ENCODE peak calls at places on chromosomes 11 and 22, in five cellular contexts. One of them, this sample, is unnamed. For H3K27me3, the result is how much of the 10 kb centered on the place peaks cover.

GRCh38 chr11:45984192-45984591 is 61.7 kb downstream of the LARGE2 start:
- DNase-seq in AG04450: no peak
- DNase-seq in BJ: no peak
- DNase-seq in neural progenitor cell: no peak
- DNase-seq in brain microvascular endothelial cell: no peak
- DNase-seq in this sample: no peak

GRCh38 chr11:31509017-31509411 is 408 bp downstream of the IMMP1L start:
- DNase-seq in AG04450: no peak
- DNase-seq in BJ: no peak
- DNase-seq in neural progenitor cell: peak
- DNase-seq in brain microvascular endothelial cell: no peak
- DNase-seq in this sample: no peak

GRCh38 chr22:36055376-36056310 is 27.0 kb upstream of the RBFOX2 start:
- DNase-seq in AG04450: no peak
- DNase-seq in BJ: no peak
- DNase-seq in neural progenitor cell: no peak
- DNase-seq in brain microvascular endothelial cell: peak
- DNase-seq in this sample: no peak

GRCh38 chr11:12569499-12570040 is 104.7 kb upstream of the TEAD1 start:
- DNase-seq in AG04450: no peak
- DNase-seq in BJ: no peak
- DNase-seq in neural progenitor cell: no peak
- DNase-seq in brain microvascular endothelial cell: no peak
- DNase-seq in this sample: no peak

GRCh38 chr11:61869636-61870428 is 21.5 kb downstream of the FADS3 start:
- DNase-seq in AG04450: no peak
- DNase-seq in BJ: no peak
- DNase-seq in neural progenitor cell: peak
- DNase-seq in brain microvascular endothelial cell: no peak
- DNase-seq in this sample: no peak

GRCh38 chr11:64742087-64742939 is 1.6 kb downstream of the RASGRP2 start:
- DNase-seq in AG04450: no peak
- DNase-seq in BJ: no peak
- DNase-seq in neural progenitor cell: peak
- DNase-seq in brain microvascular endothelial cell: no peak
- DNase-seq in this sample: no peak

GRCh38 chr11:112797653-112798293 is 163.4 kb upstream of the NCAM1 start:
- DNase-seq in AG04450: no peak
- DNase-seq in BJ: no peak
- DNase-seq in neural progenitor cell: peak
- DNase-seq in brain microvascular endothelial cell: peak
- DNase-seq in this sample: no peak

GRCh38 chr11:95487391-95487790 is 256.4 kb upstream of the SESN3 start:
- DNase-seq in AG04450: no peak
- DNase-seq in BJ: no peak
- DNase-seq in neural progenitor cell: no peak
- DNase-seq in brain microvascular endothelial cell: no peak
- DNase-seq in this sample: peak

GRCh38 chr11:18608373-18608772 is 8.8 kb downstream of the MISFA start:
- DNase-seq in AG04450: no peak
- DNase-seq in BJ: no peak
- DNase-seq in neural progenitor cell: no peak
- DNase-seq in brain microvascular endothelial cell: no peak
- DNase-seq in this sample: no peak

GRCh38 chr11:118321386-118322082 is 17.0 kb downstream of the CD3E start:
- DNase-seq in AG04450: no peak
- DNase-seq in BJ: no peak
- DNase-seq in neural progenitor cell: no peak
- DNase-seq in brain microvascular endothelial cell: no peak
- DNase-seq in this sample: no peak

GRCh38 chr22:38214248-38215056 is 12.7 kb downstream of the MAFF start:
- DNase-seq in AG04450: no peak
- DNase-seq in BJ: no peak
- DNase-seq in neural progenitor cell: peak
- DNase-seq in brain microvascular endothelial cell: no peak
- DNase-seq in this sample: no peak

GRCh38 chr11:3834349-3835099 is 6.2 kb downstream of the RHOG start:
- DNase-seq in AG04450: no peak
- DNase-seq in BJ: no peak
- DNase-seq in neural progenitor cell: no peak
- DNase-seq in brain microvascular endothelial cell: no peak
- DNase-seq in this sample: no peak

GRCh38 chr11:8263109-8263768 is 439 bp downstream of the LMO1 start:
- DNase-seq in AG04450: no peak
- DNase-seq in BJ: no peak
- DNase-seq in neural progenitor cell: peak
- DNase-seq in brain microvascular endothelial cell: peak
- DNase-seq in this sample: no peak

GRCh38 chr22:44719586-44720368 is 17.8 kb downstream of the PRR5 start:
- DNase-seq in AG04450: no peak
- DNase-seq in BJ: no peak
- DNase-seq in neural progenitor cell: no peak
- DNase-seq in brain microvascular endothelial cell: no peak
- DNase-seq in this sample: no peak

GRCh38 chr22:35459423-35459894 is 59.5 kb downstream of the MCM5 start:
- DNase-seq in AG04450: no peak
- DNase-seq in BJ: no peak
- DNase-seq in neural progenitor cell: no peak
- DNase-seq in brain microvascular endothelial cell: no peak
- DNase-seq in this sample: no peak

GRCh38 chr11:65224939-65225283 is 36.9 kb upstream of the POLA2 start:
- DNase-seq in AG04450: peak
- DNase-seq in BJ: peak
- DNase-seq in neural progenitor cell: peak
- DNase-seq in brain microvascular endothelial cell: peak
- DNase-seq in this sample: peak

GRCh38 chr22:42270178-42270511 is 308 bp downstream of the TCF20 start:
- DNase-seq in AG04450: no peak
- DNase-seq in BJ: no peak
- DNase-seq in neural progenitor cell: no peak
- DNase-seq in brain microvascular endothelial cell: no peak
- DNase-seq in this sample: no peak

GRCh38 chr11:106137061-106137460 is 59.6 kb downstream of the AASDHPPT start:
- DNase-seq in AG04450: no peak
- DNase-seq in BJ: no peak
- DNase-seq in neural progenitor cell: no peak
- DNase-seq in brain microvascular endothelial cell: no peak
- DNase-seq in this sample: no peak

GRCh38 chr11:106152013-106152412 is 74.6 kb downstream of the AASDHPPT start:
- DNase-seq in AG04450: no peak
- DNase-seq in BJ: peak
- DNase-seq in neural progenitor cell: no peak
- DNase-seq in brain microvascular endothelial cell: peak
- DNase-seq in this sample: no peak

GRCh38 chr11:66976048-66976467 is 954 bp downstream of the C11orf86 start:
- DNase-seq in AG04450: no peak
- DNase-seq in BJ: no peak
- DNase-seq in neural progenitor cell: peak
- DNase-seq in brain microvascular endothelial cell: no peak
- DNase-seq in this sample: no peak

GRCh38 chr22:46592390-46592872 is 27.8 kb upstream of the GRAMD4 start:
- DNase-seq in AG04450: peak
- DNase-seq in BJ: peak
- DNase-seq in neural progenitor cell: peak
- DNase-seq in brain microvascular endothelial cell: peak
- DNase-seq in this sample: peak

GRCh38 chr22:22877523-22878210 is 9.9 kb upstream of the IGLL5 start:
- DNase-seq in AG04450: peak
- DNase-seq in BJ: no peak
- DNase-seq in neural progenitor cell: peak
- DNase-seq in brain microvascular endothelial cell: peak
- DNase-seq in this sample: peak

GRCh38 chr11:11461473-11461872 is 108.4 kb upstream of the CSNK2A3 start:
- DNase-seq in AG04450: no peak
- DNase-seq in BJ: no peak
- DNase-seq in neural progenitor cell: no peak
- DNase-seq in brain microvascular endothelial cell: no peak
- DNase-seq in this sample: no peak

GRCh38 chr11:128521697-128522062 is 65.7 kb downstream of the ETS1 start:
- DNase-seq in AG04450: no peak
- DNase-seq in BJ: no peak
- DNase-seq in neural progenitor cell: peak
- DNase-seq in brain microvascular endothelial cell: no peak
- DNase-seq in this sample: no peak

GRCh38 chr22:49951986-49952896 is 8.3 kb upstream of the PIM3 start:
- DNase-seq in AG04450: peak
- DNase-seq in BJ: no peak
- DNase-seq in neural progenitor cell: no peak
- DNase-seq in brain microvascular endothelial cell: peak
- DNase-seq in this sample: no peak

GRCh38 chr11:2590951-2591754 is 108.6 kb downstream of the KCNQ1OT1 start:
- DNase-seq in AG04450: no peak
- DNase-seq in BJ: no peak
- DNase-seq in neural progenitor cell: no peak
- DNase-seq in brain microvascular endothelial cell: no peak
- DNase-seq in this sample: no peak

GRCh38 chr11:38530226-38530625 is 1932.2 kb upstream of the RAG2 start:
- DNase-seq in AG04450: no peak
- DNase-seq in BJ: no peak
- DNase-seq in neural progenitor cell: no peak
- DNase-seq in brain microvascular endothelial cell: no peak
- DNase-seq in this sample: no peak

GRCh38 chr11:2096919-2097301 is 42.3 kb downstream of the IGF2 start:
- DNase-seq in AG04450: no peak
- DNase-seq in BJ: no peak
- DNase-seq in neural progenitor cell: no peak
- DNase-seq in brain microvascular endothelial cell: no peak
- DNase-seq in this sample: no peak

GRCh38 chr11:78202733-78203167 is 14.0 kb downstream of the USP35 start:
- DNase-seq in AG04450: no peak
- DNase-seq in BJ: no peak
- DNase-seq in neural progenitor cell: no peak
- DNase-seq in brain microvascular endothelial cell: no peak
- DNase-seq in this sample: no peak

GRCh38 chr11:112795142-112795815 is 165.9 kb upstream of the NCAM1 start:
- DNase-seq in AG04450: no peak
- DNase-seq in BJ: no peak
- DNase-seq in neural progenitor cell: peak
- DNase-seq in brain microvascular endothelial cell: peak
- DNase-seq in this sample: no peak

GRCh38 chr22:32794449-32795213 is 6.9 kb upstream of the TIMP3 start:
- DNase-seq in AG04450: no peak
- DNase-seq in BJ: no peak
- DNase-seq in neural progenitor cell: no peak
- DNase-seq in brain microvascular endothelial cell: no peak
- DNase-seq in this sample: no peak
- TF ChIP-seq CTCF in AG04450: peak
- TF ChIP-seq CTCF in BJ: no peak
- TF ChIP-seq CTCF in neural progenitor cell: peak
- TF ChIP-seq CTCF in brain microvascular endothelial cell: peak
- TF ChIP-seq CTCF in this sample: no peak

DNA sequence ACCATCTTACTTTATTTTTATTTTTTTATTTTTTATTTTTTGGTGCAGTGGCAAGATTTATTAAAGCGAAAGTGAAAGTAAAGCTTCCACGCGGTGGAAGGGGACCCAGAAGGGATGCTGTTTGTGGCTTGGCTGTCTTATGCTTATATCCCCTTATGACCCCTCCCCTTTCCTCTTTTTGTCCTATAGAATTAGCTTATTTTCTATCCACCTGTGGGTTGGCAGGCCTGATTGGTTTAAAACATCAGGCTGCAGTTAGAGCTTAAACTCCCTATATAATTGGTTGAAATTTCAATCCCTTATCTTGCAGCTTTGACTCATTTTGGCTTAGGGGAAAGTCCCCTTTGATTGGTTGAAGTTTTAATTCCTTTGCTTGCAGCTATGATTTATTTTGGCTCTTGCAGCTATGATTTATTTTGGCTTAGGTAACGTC is 50.5 kb downstream of the NNMT start:
- DNase-seq in AG04450: no peak
- DNase-seq in BJ: no peak
- DNase-seq in neural progenitor cell: no peak
- DNase-seq in brain microvascular endothelial cell: no peak
- DNase-seq in this sample: no peak
- H3K4me3 ChIP-seq in AG04450: no peak
- H3K4me3 ChIP-seq in BJ: no peak
- H3K4me3 ChIP-seq in neural progenitor cell: no peak
- H3K4me3 ChIP-seq in brain microvascular endothelial cell: no peak
- H3K4me3 ChIP-seq in this sample: no peak

GRCh38 chr11:119864836-119865235 is 135.8 kb upstream of the NECTIN1 start:
- DNase-seq in AG04450: no peak
- DNase-seq in BJ: no peak
- DNase-seq in neural progenitor cell: no peak
- DNase-seq in brain microvascular endothelial cell: no peak
- DNase-seq in this sample: no peak
- H3K27me3 ChIP-seq in AG04450: under half
- H3K27me3 ChIP-seq in BJ: under half
- H3K27me3 ChIP-seq in neural progenitor cell: under half
- H3K27me3 ChIP-seq in brain microvascular endothelial cell: under half
- H3K27me3 ChIP-seq in this sample: under half

GRCh38 chr22:30668306-30668655 is 606 bp upstream of the DUSP18 start:
- DNase-seq in AG04450: no peak
- DNase-seq in BJ: no peak
- DNase-seq in neural progenitor cell: peak
- DNase-seq in brain microvascular endothelial cell: no peak
- DNase-seq in this sample: no peak

GRCh38 chr22:30667092-30667485 is 586 bp downstream of the DUSP18 start:
- DNase-seq in AG04450: no peak
- DNase-seq in BJ: no peak
- DNase-seq in neural progenitor cell: no peak
- DNase-seq in brain microvascular endothelial cell: no peak
- DNase-seq in this sample: no peak

GRCh38 chr22:30665266-30665665 is 2.4 kb downstream of the DUSP18 start:
- DNase-seq in AG04450: no peak
- DNase-seq in BJ: no peak
- DNase-seq in neural progenitor cell: no peak
- DNase-seq in brain microvascular endothelial cell: no peak
- DNase-seq in this sample: no peak

GRCh38 chr22:30665786-30666185 is 1.9 kb downstream of the DUSP18 start:
- DNase-seq in AG04450: no peak
- DNase-seq in BJ: no peak
- DNase-seq in neural progenitor cell: no peak
- DNase-seq in brain microvascular endothelial cell: no peak
- DNase-seq in this sample: no peak

DNA sequence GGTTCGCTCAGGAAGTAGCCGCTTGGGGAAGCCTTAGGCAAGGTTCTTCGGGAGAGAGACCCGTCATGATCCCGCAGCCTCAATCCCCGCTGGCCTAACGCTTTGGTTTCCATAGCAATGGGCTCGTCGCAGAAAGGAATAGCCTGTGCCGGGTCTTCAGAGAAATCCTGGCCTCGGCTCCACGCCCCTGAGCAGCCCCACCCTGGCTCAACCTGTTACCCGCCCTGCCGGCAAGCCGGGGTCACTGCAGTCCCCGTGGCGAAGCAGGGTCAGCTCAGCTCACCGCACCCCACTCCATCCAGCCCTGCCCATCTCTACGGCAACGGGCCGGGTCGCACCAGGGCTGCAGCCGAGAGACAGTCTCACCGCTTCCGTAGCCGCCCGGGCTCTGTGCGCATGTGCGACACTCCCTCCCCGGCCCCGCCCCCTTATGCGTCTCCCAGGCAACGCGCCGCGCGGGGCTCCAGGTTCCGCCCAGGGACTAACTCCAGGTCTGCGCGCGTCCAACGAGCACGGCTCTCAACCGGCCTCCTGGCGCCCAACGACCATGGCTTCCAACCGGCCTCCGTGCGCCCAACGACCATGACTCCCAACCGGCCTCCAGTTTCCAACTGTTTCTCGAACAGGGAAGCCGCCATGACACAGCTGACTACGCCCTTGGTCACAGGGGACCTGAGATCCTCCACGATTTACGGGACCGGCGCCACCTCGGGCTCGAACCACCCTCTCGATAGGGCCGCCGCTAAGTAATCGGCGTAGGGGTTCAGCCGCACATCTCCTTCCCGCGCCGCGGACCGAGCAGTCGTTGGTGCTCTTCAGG is at the start of gene DUSP18:
- DNase-seq in AG04450: peak
- DNase-seq in BJ: peak
- DNase-seq in neural progenitor cell: peak
- DNase-seq in brain microvascular endothelial cell: peak
- DNase-seq in this sample: peak
- TF ChIP-seq CTCF in AG04450: peak
- TF ChIP-seq CTCF in BJ: peak
- TF ChIP-seq CTCF in neural progenitor cell: peak
- TF ChIP-seq CTCF in brain microvascular endothelial cell: peak
- TF ChIP-seq CTCF in this sample: peak